ENCODE peak calls at places on chromosomes 5 and 9, in seven cellular contexts. One of them, this sample, is unnamed.
A peak's percentile ranks its signal among the peaks of the same experiment; 100 is the strongest.

GRCh38 chr5:51860532-51861018 is 477.3 kb downstream of the ISL1 start:
- DNase-seq in HCT116: peak; percentile 2
- DNase-seq in stomach: no peak
- DNase-seq in HepG2: no peak
- DNase-seq in HL-60: no peak
- DNase-seq in spleen: no peak
- DNase-seq in suprapubic skin: no peak
- DNase-seq in this sample: no peak

GRCh38 chr5:132000677-132001453 is 10.6 kb downstream of the ACSL6 start:
- DNase-seq in HepG2: peak; percentile 22
- DNase-seq in spleen: peak; percentile 69
- DNase-seq in suprapubic skin: no peak
- DNase-seq in HCT116: no peak
- DNase-seq in stomach: no peak
- DNase-seq in HL-60: peak; percentile 67
- DNase-seq in this sample: no peak

GRCh38 chr9:95067888-95068287 is 249.6 kb downstream of the FANCC start:
- DNase-seq in HL-60: no peak
- DNase-seq in stomach: no peak
- DNase-seq in suprapubic skin: no peak
- DNase-seq in spleen: no peak
- DNase-seq in HepG2: no peak
- DNase-seq in HCT116: no peak
- DNase-seq in this sample: no peak

GRCh38 chr9:128072144-128073021 is 4.4 kb downstream of the SLC25A25 start:
- DNase-seq in stomach: peak; percentile 76
- DNase-seq in spleen: no peak
- DNase-seq in HepG2: no peak
- DNase-seq in HL-60: peak; percentile 91
- DNase-seq in HCT116: no peak
- DNase-seq in suprapubic skin: peak; percentile 94
- DNase-seq in this sample: peak; percentile 96

GRCh38 chr9:24832307-24832706 is 286.6 kb upstream of the IZUMO3 start:
- DNase-seq in HepG2: peak; percentile 3
- DNase-seq in HL-60: no peak
- DNase-seq in HCT116: no peak
- DNase-seq in spleen: no peak
- DNase-seq in suprapubic skin: no peak
- DNase-seq in stomach: no peak
- DNase-seq in this sample: no peak

GRCh38 chr9:106697799-106698591 is 165.0 kb upstream of the ZNF462 start:
- DNase-seq in spleen: peak; percentile 72
- DNase-seq in HCT116: no peak
- DNase-seq in suprapubic skin: peak; percentile 79
- DNase-seq in stomach: peak; percentile 30
- DNase-seq in HepG2: no peak
- DNase-seq in HL-60: no peak
- DNase-seq in this sample: peak; percentile 49

GRCh38 chr5:142984016-142984415 is 213.8 kb downstream of the ARHGAP26 start:
- DNase-seq in suprapubic skin: no peak
- DNase-seq in HCT116: no peak
- DNase-seq in stomach: no peak
- DNase-seq in spleen: no peak
- DNase-seq in HL-60: peak; percentile 31
- DNase-seq in HepG2: no peak
- DNase-seq in this sample: no peak

GRCh38 chr5:124697482-124697881 is 49.0 kb downstream of the ZNF608 start:
- DNase-seq in spleen: no peak
- DNase-seq in suprapubic skin: no peak
- DNase-seq in HepG2: no peak
- DNase-seq in stomach: no peak
- DNase-seq in HCT116: no peak
- DNase-seq in HL-60: no peak
- DNase-seq in this sample: no peak

GRCh38 chr9:91802391-91802790 is 147.6 kb downstream of the ROR2 start:
- DNase-seq in stomach: no peak
- DNase-seq in HCT116: no peak
- DNase-seq in spleen: no peak
- DNase-seq in suprapubic skin: peak; percentile 34
- DNase-seq in HL-60: peak; percentile 47
- DNase-seq in HepG2: no peak
- DNase-seq in this sample: no peak

GRCh38 chr9:107488400-107489143 is 997 bp downstream of the KLF4 start:
- DNase-seq in spleen: peak; percentile 86
- DNase-seq in HepG2: no peak
- DNase-seq in HL-60: peak; percentile 50
- DNase-seq in stomach: peak; percentile 56
- DNase-seq in HCT116: no peak
- DNase-seq in suprapubic skin: peak; percentile 92
- DNase-seq in this sample: peak; percentile 81

GRCh38 chr9:81737871-81738507 is 48.6 kb upstream of the TLE1 start:
- DNase-seq in suprapubic skin: no peak
- DNase-seq in HepG2: peak; percentile 6
- DNase-seq in spleen: no peak
- DNase-seq in HL-60: no peak
- DNase-seq in stomach: peak; percentile 70
- DNase-seq in HCT116: peak; percentile 89
- DNase-seq in this sample: peak; percentile 31

GRCh38 chr5:177973066-177973635 is 22.9 kb downstream of the PROP1 start:
- DNase-seq in stomach: no peak
- DNase-seq in HCT116: no peak
- DNase-seq in spleen: no peak
- DNase-seq in suprapubic skin: no peak
- DNase-seq in HL-60: no peak
- DNase-seq in HepG2: no peak
- DNase-seq in this sample: no peak

GRCh38 chr9:128685636-128686489 is 3.2 kb upstream of the SET start:
- DNase-seq in HCT116: no peak
- DNase-seq in stomach: peak; percentile 54
- DNase-seq in suprapubic skin: no peak
- DNase-seq in HepG2: no peak
- DNase-seq in spleen: peak; percentile 87
- DNase-seq in HL-60: peak; percentile 38
- DNase-seq in this sample: no peak

GRCh38 chr5:93583799-93584530 is 943 bp downstream of the NR2F1 start:
- DNase-seq in HepG2: peak; percentile 32
- DNase-seq in spleen: peak; percentile 88
- DNase-seq in HL-60: no peak
- DNase-seq in stomach: no peak
- DNase-seq in HCT116: no peak
- DNase-seq in suprapubic skin: no peak
- DNase-seq in this sample: no peak

GRCh38 chr9:37027582-37028424 is 6.3 kb downstream of the PAX5 start:
- DNase-seq in HCT116: peak; percentile 92
- DNase-seq in spleen: peak; percentile 95
- DNase-seq in HepG2: peak; percentile 86
- DNase-seq in suprapubic skin: no peak
- DNase-seq in HL-60: peak; percentile 95
- DNase-seq in stomach: peak; percentile 83
- DNase-seq in this sample: peak; percentile 86

GRCh38 chr5:115309751-115310370 is 13.4 kb upstream of the CCDC112 start:
- DNase-seq in suprapubic skin: no peak
- DNase-seq in stomach: no peak
- DNase-seq in HL-60: no peak
- DNase-seq in HCT116: peak; percentile 49
- DNase-seq in spleen: no peak
- DNase-seq in HepG2: peak; percentile 26
- DNase-seq in this sample: no peak

GRCh38 chr9:89941875-89942274 is 337.1 kb downstream of the GADD45G start:
- DNase-seq in suprapubic skin: no peak
- DNase-seq in HCT116: no peak
- DNase-seq in HL-60: no peak
- DNase-seq in spleen: no peak
- DNase-seq in stomach: no peak
- DNase-seq in HepG2: no peak
- DNase-seq in this sample: no peak
- H3K27ac ChIP-seq in suprapubic skin: no peak overlapping the region
- H3K27ac ChIP-seq in HCT116: no peak overlapping the region
- H3K27ac ChIP-seq in HL-60: no peak overlapping the region
- H3K27ac ChIP-seq in spleen: no peak overlapping the region
- H3K27ac ChIP-seq in stomach: no peak overlapping the region
- H3K27ac ChIP-seq in HepG2: no peak overlapping the region
- H3K27ac ChIP-seq in this sample: no peak overlapping the region

GRCh38 chr9:119366909-119367690 is 2.1 kb downstream of the BRINP1 start:
- DNase-seq in HL-60: no peak
- DNase-seq in stomach: no peak
- DNase-seq in HepG2: no peak
- DNase-seq in spleen: no peak
- DNase-seq in suprapubic skin: no peak
- DNase-seq in HCT116: no peak
- DNase-seq in this sample: no peak

GRCh38 chr9:119368179-119368578 is 1.1 kb downstream of the BRINP1 start:
- DNase-seq in HCT116: no peak
- DNase-seq in HepG2: no peak
- DNase-seq in stomach: no peak
- DNase-seq in suprapubic skin: no peak
- DNase-seq in spleen: no peak
- DNase-seq in HL-60: no peak
- DNase-seq in this sample: no peak

GRCh38 chr9:119368681-119369581 is at the start of gene BRINP1:
- DNase-seq in HL-60: no peak
- DNase-seq in spleen: no peak
- DNase-seq in HepG2: no peak
- DNase-seq in suprapubic skin: no peak
- DNase-seq in HCT116: no peak
- DNase-seq in stomach: no peak
- DNase-seq in this sample: peak; percentile 29

GRCh38 chr9:119370816-119371215 is 1.6 kb upstream of the BRINP1 start:
- DNase-seq in HepG2: peak; percentile 4
- DNase-seq in HL-60: no peak
- DNase-seq in stomach: no peak
- DNase-seq in HCT116: no peak
- DNase-seq in suprapubic skin: no peak
- DNase-seq in spleen: no peak
- DNase-seq in this sample: peak; percentile 7

GRCh38 chr9:119369670-119370366 is 583 bp upstream of the BRINP1 start:
- DNase-seq in stomach: no peak
- DNase-seq in HepG2: no peak
- DNase-seq in HCT116: no peak
- DNase-seq in spleen: no peak
- DNase-seq in HL-60: no peak
- DNase-seq in suprapubic skin: no peak
- DNase-seq in this sample: no peak
- TF ChIP-seq POLR2AphosphoS5 in stomach: no peak
- TF ChIP-seq POLR2AphosphoS5 in HepG2: no peak
- TF ChIP-seq POLR2AphosphoS5 in HCT116: no peak
- TF ChIP-seq POLR2AphosphoS5 in spleen: no peak
- TF ChIP-seq POLR2AphosphoS5 in HL-60: no peak
- TF ChIP-seq POLR2AphosphoS5 in suprapubic skin: no peak
- TF ChIP-seq POLR2AphosphoS5 in this sample: no peak

GRCh38 chr9:72585737-72586136 is 64.3 kb downstream of the TMC1 start:
- DNase-seq in stomach: no peak
- DNase-seq in HepG2: no peak
- DNase-seq in HCT116: no peak
- DNase-seq in spleen: no peak
- DNase-seq in suprapubic skin: no peak
- DNase-seq in HL-60: peak; percentile 89
- DNase-seq in this sample: no peak
- H3K27ac ChIP-seq in stomach: no peak overlapping the region
- H3K27ac ChIP-seq in HepG2: no peak overlapping the region
- H3K27ac ChIP-seq in HCT116: no peak overlapping the region
- H3K27ac ChIP-seq in spleen: no peak overlapping the region
- H3K27ac ChIP-seq in suprapubic skin: no peak overlapping the region
- H3K27ac ChIP-seq in HL-60: peak overlapping the region; percentile 57
- H3K27ac ChIP-seq in this sample: no peak overlapping the region

GRCh38 chr9:87499455-87500015 is 1.9 kb downstream of the DAPK1 start:
- DNase-seq in HCT116: no peak
- DNase-seq in suprapubic skin: no peak
- DNase-seq in HepG2: no peak
- DNase-seq in HL-60: no peak
- DNase-seq in spleen: no peak
- DNase-seq in stomach: no peak
- DNase-seq in this sample: no peak

GRCh38 chr9:87498816-87499454 is 1.3 kb downstream of the DAPK1 start:
- DNase-seq in suprapubic skin: no peak
- DNase-seq in HepG2: no peak
- DNase-seq in spleen: no peak
- DNase-seq in HL-60: no peak
- DNase-seq in stomach: no peak
- DNase-seq in HCT116: no peak
- DNase-seq in this sample: no peak

GRCh38 chr9:87497080-87497603 is 525 bp upstream of the DAPK1 start:
- DNase-seq in suprapubic skin: no peak
- DNase-seq in stomach: no peak
- DNase-seq in HCT116: no peak
- DNase-seq in HepG2: no peak
- DNase-seq in HL-60: no peak
- DNase-seq in spleen: no peak
- DNase-seq in this sample: no peak

GRCh38 chr9:87497604-87498045 is at the start of gene DAPK1:
- DNase-seq in HL-60: no peak
- DNase-seq in HepG2: peak; percentile 55
- DNase-seq in suprapubic skin: no peak
- DNase-seq in spleen: peak; percentile 88
- DNase-seq in HCT116: peak; percentile 23
- DNase-seq in stomach: peak; percentile 79
- DNase-seq in this sample: peak; percentile 31

DNA sequence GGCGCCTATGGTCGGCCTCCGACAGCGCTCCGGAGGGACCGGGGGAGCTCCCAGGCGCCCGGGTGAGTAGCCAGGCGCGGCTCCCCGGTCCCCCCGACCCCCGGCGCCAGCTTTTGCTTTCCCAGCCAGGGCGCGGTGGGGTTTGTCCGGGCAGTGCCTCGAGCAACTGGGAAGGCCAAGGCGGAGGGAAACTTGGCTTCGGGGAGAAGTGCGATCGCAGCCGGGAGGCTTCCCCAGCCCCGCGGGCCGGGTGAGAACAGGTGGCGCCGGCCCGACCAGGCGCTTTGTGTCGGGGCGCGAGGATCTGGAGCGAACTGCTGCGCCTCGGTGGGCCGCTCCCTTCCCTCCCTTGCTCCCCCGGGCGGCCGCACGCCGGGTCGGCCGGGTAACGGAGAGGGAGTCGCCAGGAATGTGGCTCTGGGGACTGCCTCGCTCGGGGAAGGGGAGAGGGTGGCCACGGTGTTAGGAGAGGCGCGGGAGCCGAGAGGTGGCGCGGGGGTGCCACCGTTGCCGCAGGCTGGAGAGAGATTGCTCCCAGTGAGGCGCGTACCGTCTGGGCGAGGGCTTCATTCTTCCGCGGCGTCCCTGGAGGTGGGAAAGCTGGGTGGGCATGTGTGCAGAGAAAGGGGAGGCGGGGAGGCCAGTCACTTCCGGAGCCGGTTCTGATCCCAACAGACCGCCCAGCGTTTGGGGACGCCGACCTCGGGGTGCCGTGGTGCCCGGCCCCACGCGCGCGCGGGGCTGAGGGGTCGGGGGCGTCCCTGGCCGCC is 564 bp downstream of the DAPK1 start:
- DNase-seq in HepG2: peak; percentile 48
- DNase-seq in HCT116: no peak
- DNase-seq in spleen: peak; percentile 83
- DNase-seq in stomach: peak; percentile 57
- DNase-seq in HL-60: no peak
- DNase-seq in suprapubic skin: no peak
- DNase-seq in this sample: peak; percentile 12
- TF ChIP-seq POLR2AphosphoS5 in HepG2: no peak
- TF ChIP-seq POLR2AphosphoS5 in HCT116: no peak
- TF ChIP-seq POLR2AphosphoS5 in spleen: peak; percentile 17
- TF ChIP-seq POLR2AphosphoS5 in stomach: no peak
- TF ChIP-seq POLR2AphosphoS5 in HL-60: no peak
- TF ChIP-seq POLR2AphosphoS5 in suprapubic skin: no peak
- TF ChIP-seq POLR2AphosphoS5 in this sample: no peak

GRCh38 chr9:3500044-3500443 is 25.8 kb downstream of the RFX3 start:
- DNase-seq in stomach: no peak
- DNase-seq in HL-60: no peak
- DNase-seq in suprapubic skin: no peak
- DNase-seq in HepG2: no peak
- DNase-seq in HCT116: no peak
- DNase-seq in spleen: no peak
- DNase-seq in this sample: no peak
- H3K27ac ChIP-seq in stomach: no peak overlapping the region
- H3K27ac ChIP-seq in HL-60: no peak overlapping the region
- H3K27ac ChIP-seq in suprapubic skin: no peak overlapping the region
- H3K27ac ChIP-seq in HepG2: no peak overlapping the region
- H3K27ac ChIP-seq in HCT116: no peak overlapping the region
- H3K27ac ChIP-seq in spleen: no peak overlapping the region
- H3K27ac ChIP-seq in this sample: no peak overlapping the region